ENCODE peak calls at places on chromosomes 6 and 20, in five cellular contexts. L is HepG2, F is K562, I is H1, R is GM12878. X is an unnamed sample.

GRCh38 chr6:35481215-35481614 is 13.0 kb downstream of the RPL10A start:
- DNase-seq in L (no peak), F (no peak), I (no peak), R (no peak), X (no peak)

GRCh38 chr20:58054744-58055373 is 173.6 kb downstream of the ANKRD60 start:
- DNase-seq in L (no peak), F (no peak), I (peak; percentile 48), R (no peak), X (peak; percentile 26)

GRCh38 chr6:125807293-125807692 is 16.5 kb downstream of the NCOA7 start:
- DNase-seq in L (no peak), F (no peak), I (no peak), R (no peak), X (no peak)

GRCh38 chr6:155234687-155235543 is 28.9 kb upstream of the CLDN20 start:
- DNase-seq in L (no peak), F (no peak), I (no peak), R (no peak), X (peak; percentile 50)

GRCh38 chr6:25586927-25587326 is 65.1 kb upstream of the SCGN start:
- DNase-seq in L (no peak), F (no peak), I (no peak), R (no peak), X (no peak)

GRCh38 chr20:64110411-64111068 is 3.2 kb upstream of the NPBWR2 start:
- DNase-seq in L (no peak), F (no peak), I (peak; percentile 41), R (no peak), X (peak; percentile 0)

GRCh38 chr20:22905667-22906066 is 129.4 kb upstream of the SSTR4 start:
- DNase-seq in L (no peak), F (no peak), I (no peak), R (no peak), X (no peak)

GRCh38 chr6:53165333-53165732 is 16.7 kb upstream of the GCM1 start:
- DNase-seq in L (no peak), F (no peak), I (no peak), R (no peak), X (no peak)

GRCh38 chr6:156057869-156058268 is 602.2 kb upstream of the NOX3 start:
- DNase-seq in L (no peak), F (no peak), I (no peak), R (no peak), X (no peak)

GRCh38 chr20:3686867-3687321 is 5.1 kb upstream of the ADAM33 start:
- DNase-seq in L (no peak), F (no peak), I (no peak), R (no peak), X (no peak)

GRCh38 chr6:133971861-133972260 is 18.8 kb downstream of the TBPL1 start:
- DNase-seq in L (no peak), F (no peak), I (no peak), R (no peak), X (no peak)

GRCh38 chr6:36327226-36328009 is 9.3 kb downstream of the BNIP5 start:
- DNase-seq in L (no peak), F (no peak), I (no peak), R (no peak), X (peak; percentile 21)

GRCh38 chr6:139325686-139326085 is 33.9 kb upstream of the TXLNB start:
- DNase-seq in L (no peak), F (no peak), I (no peak), R (no peak), X (no peak)

GRCh38 chr20:51402201-51402600 is 140.3 kb downstream of the NFATC2 start:
- DNase-seq in L (no peak), F (no peak), I (no peak), R (no peak), X (no peak)

GRCh38 chr20:18822832-18823231 is 9.2 kb downstream of the SCP2D1 start:
- DNase-seq in L (no peak), F (no peak), I (no peak), R (no peak), X (no peak)

GRCh38 chr6:39240155-39240757 is 11.0 kb upstream of the KCNK5 start:
- DNase-seq in L (no peak), F (no peak), I (no peak), R (no peak), X (no peak)

GRCh38 chr20:46216770-46217464 is 91.4 kb downstream of the CDH22 start:
- DNase-seq in L (no peak), F (no peak), I (no peak), R (no peak), X (no peak)

GRCh38 chr20:31731321-31731717 is 7.8 kb upstream of the TPX2 start:
- DNase-seq in L (no peak), F (no peak), I (no peak), R (no peak), X (no peak)

GRCh38 chr6:36698196-36698595 is 570 bp downstream of the RAB44 start:
- DNase-seq in L (no peak), F (no peak), I (no peak), R (no peak), X (no peak)

GRCh38 chr6:74287932-74288331 is 591.9 kb downstream of the CD109 start:
- DNase-seq in L (no peak), F (no peak), I (no peak), R (no peak), X (no peak)

GRCh38 chr6:29797120-29797519 is 30.5 kb upstream of the HLA-G start:
- DNase-seq in L (no peak), F (no peak), I (no peak), R (no peak), X (no peak)

GRCh38 chr20:49247792-49248191 is 28.6 kb downstream of the DDX27 start:
- DNase-seq in L (no peak), F (no peak), I (no peak), R (no peak), X (no peak)

GRCh38 chr20:32445539-32446273 is 87.6 kb downstream of the ASXL1 start:
- DNase-seq in L (no peak), F (peak; percentile 34), I (no peak), R (no peak), X (peak; percentile 37)

GRCh38 chr6:112017169-112017568 is 36.7 kb upstream of the CCN6 start:
- DNase-seq in L (no peak), F (no peak), I (no peak), R (no peak), X (no peak)

GRCh38 chr6:8481727-8482126 is 46.4 kb upstream of the SLC35B3 start:
- DNase-seq in L (no peak), F (no peak), I (no peak), R (no peak), X (peak; percentile 83)

GRCh38 chr6:4577406-4577805 is 198.8 kb upstream of the CDYL start:
- DNase-seq in L (no peak), F (no peak), I (no peak), R (no peak), X (no peak)

GRCh38 chr6:4571011-4571410 is 205.2 kb upstream of the CDYL start:
- DNase-seq in L (no peak), F (no peak), I (no peak), R (no peak), X (no peak)

GRCh38 chr6:4575724-4576123 is 200.5 kb upstream of the CDYL start:
- DNase-seq in L (no peak), F (no peak), I (no peak), R (no peak), X (no peak)

GRCh38 chr6:4568138-4568537 is 208.1 kb upstream of the CDYL start:
- DNase-seq in L (no peak), F (no peak), I (peak; percentile 22), R (no peak), X (no peak)

DNA sequence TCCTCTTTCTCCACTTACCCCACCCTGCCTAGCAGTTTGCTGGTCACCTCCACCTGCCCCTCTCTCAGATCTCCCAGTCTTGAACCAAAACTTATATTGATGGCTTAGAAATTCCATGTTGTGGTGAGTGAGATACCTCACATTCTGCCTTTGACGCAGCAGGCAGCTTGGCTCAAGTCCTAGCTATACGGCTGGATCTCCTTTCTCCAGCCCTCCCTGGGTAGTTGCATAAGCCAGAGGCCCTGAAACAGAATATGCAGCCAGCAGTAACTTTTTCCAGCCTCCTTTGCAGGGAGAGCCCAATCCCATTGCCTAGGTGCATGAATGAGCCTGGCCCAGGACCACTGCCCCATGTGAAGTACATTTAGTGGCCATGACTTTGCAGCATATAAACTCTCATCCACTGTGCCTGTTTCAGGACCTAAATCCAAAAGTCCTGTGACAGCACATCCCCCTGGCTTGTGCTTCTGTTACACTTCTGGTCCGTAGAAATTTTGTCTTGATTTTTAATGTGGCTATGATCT is 202.2 kb upstream of the CDYL start:
- DNase-seq in L (no peak), F (no peak), I (no peak), R (no peak), X (no peak)
- TF ChIP-seq CREB1 in L (no peak), F (no peak), I (no peak), R (no peak), X (no peak)

DNA sequence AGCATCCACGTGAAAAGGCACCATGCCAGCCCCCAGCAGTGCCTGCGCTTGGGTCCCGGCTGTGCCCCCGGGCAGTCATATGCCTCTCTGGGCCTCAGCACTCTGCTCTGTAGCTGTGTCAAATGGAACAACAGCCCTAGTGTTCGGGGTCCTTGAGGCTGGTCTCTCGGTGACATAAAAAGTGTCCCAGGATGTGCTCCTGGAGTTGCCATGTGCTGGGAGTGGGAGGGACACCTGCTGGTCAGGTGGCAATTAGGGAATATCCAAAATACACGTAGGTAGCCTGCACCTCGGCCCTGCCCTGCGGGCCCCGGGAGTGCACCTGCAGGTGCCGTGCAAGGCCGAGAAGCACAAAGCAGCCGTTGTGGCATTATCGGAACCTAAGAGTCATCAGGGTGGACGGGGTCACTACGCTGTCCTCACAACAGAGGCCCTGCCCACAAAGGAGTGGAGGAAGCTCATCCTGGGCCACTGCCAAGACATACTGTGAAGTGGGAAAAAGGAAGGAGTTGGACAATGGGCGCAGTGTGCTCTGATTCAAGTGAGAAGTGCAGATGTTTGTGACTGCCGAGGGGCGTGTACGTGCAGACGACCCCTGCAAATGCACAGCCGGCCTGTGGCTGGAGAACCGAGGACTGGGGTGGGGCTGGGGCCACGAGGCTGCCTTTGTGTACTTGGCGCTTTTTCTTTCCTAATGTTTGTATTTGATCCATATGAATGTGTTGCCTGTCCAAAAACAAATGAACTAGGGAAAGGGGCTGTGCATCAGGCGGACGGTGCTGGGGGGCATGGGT is 24.6 kb downstream of the SLCO4A1 start:
- DNase-seq in L (peak; percentile 100), F (no peak), I (no peak), R (no peak), X (no peak)
- TF ChIP-seq POLR2AphosphoS5 in L (peak; percentile 24), F (no peak), I (no peak), R (no peak), X (no peak)

DNA sequence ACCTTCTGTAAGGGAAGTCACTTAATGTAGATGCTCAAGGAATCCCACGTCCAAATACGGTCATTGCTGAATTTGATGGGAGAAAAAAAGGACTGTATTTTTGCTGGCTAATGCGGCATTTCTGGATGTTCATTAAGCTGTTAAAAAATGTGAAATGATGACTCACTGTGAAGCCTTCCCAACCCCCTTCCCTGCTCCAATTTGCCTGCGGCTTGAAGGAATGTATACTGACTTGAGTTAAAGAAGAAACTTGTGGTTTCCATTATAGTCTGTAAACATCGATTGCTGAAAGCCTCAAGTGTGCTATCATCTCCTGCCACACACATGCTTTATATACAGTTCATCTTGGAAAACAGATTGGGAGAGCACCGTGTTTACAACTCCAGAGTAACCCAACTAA is 249.1 kb upstream of the JAG1 start:
- DNase-seq in L (no peak), F (no peak), I (no peak), R (no peak), X (no peak)
- TF ChIP-seq CREB1 in L (no peak), F (no peak), I (no peak), R (no peak), X (no peak)

GRCh38 chr6:3398755-3399671 is 57.8 kb downstream of the SLC22A23 start:
- DNase-seq in L (peak; percentile 54), F (no peak), I (no peak), R (no peak), X (no peak)
- TF ChIP-seq POLR2AphosphoS5 in L (no peak), F (no peak), I (no peak), R (no peak), X (no peak)

X was measured in GM23338.